ENCODE peak calls at places on chromosomes 16 and 17, in eight cellular contexts. One of them, this sample, is unnamed.

GRCh38 chr16:74877706-74878105 is 103.1 kb upstream of the FA2H start:
- DNase-seq in mesothelial cell of epicardium: no peak
- DNase-seq in RWPE1: no peak
- DNase-seq in right atrium auricular region: no peak
- DNase-seq in GM23338: no peak
- DNase-seq in AG04450: no peak
- DNase-seq in pancreas: no peak
- DNase-seq in mammary epithelial cell: no peak
- DNase-seq in this sample: no peak

GRCh38 chr17:80070375-80071115 is 30.8 kb upstream of the GAA start:
- DNase-seq in pancreas: no peak
- DNase-seq in RWPE1: no peak
- DNase-seq in right atrium auricular region: no peak
- DNase-seq in mammary epithelial cell: no peak
- DNase-seq in AG04450: no peak
- DNase-seq in GM23338: no peak
- DNase-seq in mesothelial cell of epicardium: no peak
- DNase-seq in this sample: no peak

GRCh38 chr16:86059253-86060171 is 160.6 kb downstream of the IRF8 start:
- DNase-seq in mammary epithelial cell: no peak
- DNase-seq in pancreas: no peak
- DNase-seq in RWPE1: no peak
- DNase-seq in mesothelial cell of epicardium: no peak
- DNase-seq in GM23338: no peak
- DNase-seq in right atrium auricular region: no peak
- DNase-seq in AG04450: no peak
- DNase-seq in this sample: no peak

GRCh38 chr16:65769776-65770438 is 596.6 kb upstream of the CDH5 start:
- DNase-seq in RWPE1: no peak
- DNase-seq in mesothelial cell of epicardium: no peak
- DNase-seq in right atrium auricular region: no peak
- DNase-seq in GM23338: no peak
- DNase-seq in pancreas: no peak
- DNase-seq in AG04450: no peak
- DNase-seq in mammary epithelial cell: peak; percentile 14
- DNase-seq in this sample: no peak

GRCh38 chr16:85350973-85351372 is 238.7 kb upstream of the CIBAR2 start:
- DNase-seq in mammary epithelial cell: peak; percentile 97
- DNase-seq in mesothelial cell of epicardium: peak; percentile 73
- DNase-seq in GM23338: no peak
- DNase-seq in pancreas: peak; percentile 98
- DNase-seq in right atrium auricular region: peak; percentile 76
- DNase-seq in RWPE1: peak; percentile 95
- DNase-seq in AG04450: peak; percentile 92
- DNase-seq in this sample: peak; percentile 93

GRCh38 chr16:30761427-30761927 is 385 bp downstream of the CFAP119 start:
- DNase-seq in mesothelial cell of epicardium: peak; percentile 47
- DNase-seq in mammary epithelial cell: peak; percentile 36
- DNase-seq in pancreas: no peak
- DNase-seq in GM23338: peak; percentile 80
- DNase-seq in AG04450: no peak
- DNase-seq in right atrium auricular region: no peak
- DNase-seq in RWPE1: peak; percentile 30
- DNase-seq in this sample: peak; percentile 38

GRCh38 chr17:53646835-53647234 is 175.9 kb upstream of the KIF2B start:
- DNase-seq in pancreas: no peak
- DNase-seq in AG04450: no peak
- DNase-seq in right atrium auricular region: no peak
- DNase-seq in mammary epithelial cell: no peak
- DNase-seq in mesothelial cell of epicardium: no peak
- DNase-seq in GM23338: no peak
- DNase-seq in RWPE1: no peak
- DNase-seq in this sample: no peak

GRCh38 chr17:83069931-83070374 is 9.5 kb upstream of the METRNL start:
- DNase-seq in mammary epithelial cell: no peak
- DNase-seq in pancreas: no peak
- DNase-seq in GM23338: no peak
- DNase-seq in mesothelial cell of epicardium: no peak
- DNase-seq in AG04450: no peak
- DNase-seq in RWPE1: no peak
- DNase-seq in right atrium auricular region: no peak
- DNase-seq in this sample: no peak

GRCh38 chr17:79033046-79033616 is 9.2 kb downstream of the C1QTNF1 start:
- DNase-seq in mesothelial cell of epicardium: no peak
- DNase-seq in GM23338: no peak
- DNase-seq in pancreas: no peak
- DNase-seq in AG04450: no peak
- DNase-seq in RWPE1: no peak
- DNase-seq in mammary epithelial cell: no peak
- DNase-seq in right atrium auricular region: no peak
- DNase-seq in this sample: no peak

GRCh38 chr17:21199311-21199710 is 14.7 kb downstream of the TMEM11 start:
- DNase-seq in RWPE1: no peak
- DNase-seq in mesothelial cell of epicardium: no peak
- DNase-seq in AG04450: no peak
- DNase-seq in right atrium auricular region: no peak
- DNase-seq in mammary epithelial cell: no peak
- DNase-seq in pancreas: no peak
- DNase-seq in GM23338: peak; percentile 78
- DNase-seq in this sample: no peak

GRCh38 chr17:79740413-79740812 is 9.7 kb downstream of the ENPP7 start:
- DNase-seq in mesothelial cell of epicardium: no peak
- DNase-seq in right atrium auricular region: no peak
- DNase-seq in GM23338: no peak
- DNase-seq in mammary epithelial cell: no peak
- DNase-seq in pancreas: no peak
- DNase-seq in RWPE1: no peak
- DNase-seq in AG04450: no peak
- DNase-seq in this sample: no peak

GRCh38 chr17:45812102-45812501 is 28.0 kb downstream of the CRHR1 start:
- DNase-seq in right atrium auricular region: no peak
- DNase-seq in pancreas: no peak
- DNase-seq in mammary epithelial cell: peak; percentile 10
- DNase-seq in mesothelial cell of epicardium: no peak
- DNase-seq in AG04450: no peak
- DNase-seq in RWPE1: no peak
- DNase-seq in GM23338: peak; percentile 68
- DNase-seq in this sample: no peak

GRCh38 chr16:27245276-27246231 is 23.0 kb downstream of the NSMCE1 start:
- DNase-seq in AG04450: no peak
- DNase-seq in mesothelial cell of epicardium: no peak
- DNase-seq in right atrium auricular region: peak; percentile 60
- DNase-seq in RWPE1: peak; percentile 73
- DNase-seq in mammary epithelial cell: no peak
- DNase-seq in GM23338: no peak
- DNase-seq in pancreas: no peak
- DNase-seq in this sample: no peak

GRCh38 chr17:48134912-48135480 is 27.4 kb downstream of the SNX11 start:
- DNase-seq in AG04450: no peak
- DNase-seq in GM23338: peak; percentile 69
- DNase-seq in right atrium auricular region: no peak
- DNase-seq in mesothelial cell of epicardium: no peak
- DNase-seq in mammary epithelial cell: no peak
- DNase-seq in RWPE1: no peak
- DNase-seq in pancreas: no peak
- DNase-seq in this sample: no peak
- TF ChIP-seq CTCF in AG04450: peak; percentile 14
- TF ChIP-seq CTCF in GM23338: peak; percentile 54
- TF ChIP-seq CTCF in right atrium auricular region: no peak
- TF ChIP-seq CTCF in mesothelial cell of epicardium: no peak
- TF ChIP-seq CTCF in mammary epithelial cell: peak; percentile 18
- TF ChIP-seq CTCF in RWPE1: no peak
- TF ChIP-seq CTCF in pancreas: no peak
- TF ChIP-seq CTCF in this sample: no peak

GRCh38 chr17:81691608-81692007 is 7.8 kb downstream of the HGS start:
- DNase-seq in pancreas: no peak
- DNase-seq in mammary epithelial cell: no peak
- DNase-seq in right atrium auricular region: no peak
- DNase-seq in AG04450: no peak
- DNase-seq in RWPE1: no peak
- DNase-seq in mesothelial cell of epicardium: no peak
- DNase-seq in GM23338: no peak
- DNase-seq in this sample: no peak

GRCh38 chr17:81694810-81695209 is 8.4 kb upstream of the MRPL12 start:
- DNase-seq in mesothelial cell of epicardium: no peak
- DNase-seq in AG04450: no peak
- DNase-seq in RWPE1: no peak
- DNase-seq in GM23338: no peak
- DNase-seq in right atrium auricular region: no peak
- DNase-seq in pancreas: no peak
- DNase-seq in mammary epithelial cell: no peak
- DNase-seq in this sample: no peak

GRCh38 chr17:81695801-81696200 is 7.4 kb upstream of the MRPL12 start:
- DNase-seq in GM23338: no peak
- DNase-seq in mesothelial cell of epicardium: no peak
- DNase-seq in pancreas: no peak
- DNase-seq in right atrium auricular region: no peak
- DNase-seq in AG04450: no peak
- DNase-seq in RWPE1: no peak
- DNase-seq in mammary epithelial cell: no peak
- DNase-seq in this sample: no peak

GRCh38 chr17:81691196-81691595 is 7.4 kb downstream of the HGS start:
- DNase-seq in mammary epithelial cell: no peak
- DNase-seq in pancreas: no peak
- DNase-seq in right atrium auricular region: no peak
- DNase-seq in mesothelial cell of epicardium: no peak
- DNase-seq in AG04450: no peak
- DNase-seq in RWPE1: no peak
- DNase-seq in GM23338: no peak
- DNase-seq in this sample: no peak

DNA sequence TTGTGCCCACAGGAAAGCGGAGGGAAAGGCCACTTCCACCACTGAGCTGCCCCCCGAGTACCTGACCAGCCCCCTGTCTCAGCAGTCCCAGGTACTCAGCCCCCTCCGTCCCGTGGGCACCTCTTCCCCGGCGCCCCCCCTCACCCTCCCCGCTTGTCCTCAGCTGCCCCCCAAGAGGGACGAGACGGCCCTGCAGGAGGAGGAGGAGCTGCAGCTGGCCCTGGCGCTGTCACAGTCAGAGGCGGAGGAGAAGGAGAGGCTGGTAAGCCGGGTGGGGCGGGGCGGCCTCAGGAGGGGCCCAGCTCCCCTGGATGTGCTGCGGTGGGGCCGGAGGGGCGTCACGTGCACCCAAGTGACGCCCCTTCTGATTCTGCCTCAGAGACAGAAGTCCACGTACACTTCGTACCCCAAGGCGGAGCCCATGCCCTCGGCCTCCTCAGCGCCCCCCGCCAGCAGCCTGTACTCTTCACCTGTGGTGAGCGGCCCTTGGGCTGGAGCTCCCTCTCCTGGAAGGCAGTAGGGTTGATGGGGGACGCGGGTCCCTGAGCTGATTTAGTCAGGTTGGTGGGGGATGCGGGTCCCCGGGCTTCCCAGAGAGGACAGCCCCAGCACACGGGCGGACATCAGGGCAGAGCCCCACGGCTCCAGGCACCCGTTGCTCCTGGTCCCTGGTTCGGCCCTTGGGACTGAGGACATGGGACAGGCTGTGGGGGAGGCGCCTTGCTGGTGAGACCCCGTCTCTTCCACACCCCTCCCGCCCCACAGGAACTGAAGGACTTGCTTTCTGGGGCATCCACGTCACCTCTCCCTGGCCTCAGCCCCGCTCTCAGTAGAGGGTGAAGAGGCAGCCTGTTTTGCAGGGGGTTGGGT is 9.4 kb upstream of the MRPL12 start:
- DNase-seq in RWPE1: no peak
- DNase-seq in mesothelial cell of epicardium: no peak
- DNase-seq in mammary epithelial cell: no peak
- DNase-seq in right atrium auricular region: no peak
- DNase-seq in GM23338: peak; percentile 69
- DNase-seq in AG04450: no peak
- DNase-seq in pancreas: no peak
- DNase-seq in this sample: no peak
- TF ChIP-seq CTCF in RWPE1: no peak
- TF ChIP-seq CTCF in mesothelial cell of epicardium: no peak
- TF ChIP-seq CTCF in mammary epithelial cell: peak; percentile 10
- TF ChIP-seq CTCF in right atrium auricular region: no peak
- TF ChIP-seq CTCF in GM23338: peak; percentile 39
- TF ChIP-seq CTCF in AG04450: no peak
- TF ChIP-seq CTCF in pancreas: no peak
- TF ChIP-seq CTCF in this sample: no peak

DNA sequence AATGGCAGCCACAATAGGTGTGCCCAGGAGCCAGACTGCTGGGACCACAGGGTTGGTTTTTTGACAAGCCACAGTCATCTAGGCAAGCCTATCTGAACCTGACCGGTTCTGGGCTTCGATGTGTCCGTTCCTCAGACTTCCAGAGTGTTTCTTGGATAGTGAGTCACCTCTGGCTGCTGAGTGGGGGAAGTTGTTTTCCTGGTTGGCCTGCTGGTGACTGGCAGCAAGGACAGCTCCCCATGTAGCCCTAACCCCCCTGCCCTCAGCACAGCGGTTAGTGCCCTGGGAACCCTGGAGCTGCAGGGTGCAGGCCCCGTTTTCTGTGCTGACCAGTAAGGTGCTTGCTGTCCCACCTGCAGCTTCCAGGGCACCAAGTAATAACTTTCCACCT is 65.5 kb downstream of the PLD6 start:
- DNase-seq in mesothelial cell of epicardium: no peak
- DNase-seq in mammary epithelial cell: peak; percentile 79
- DNase-seq in GM23338: no peak
- DNase-seq in right atrium auricular region: no peak
- DNase-seq in AG04450: peak; percentile 34
- DNase-seq in RWPE1: peak; percentile 49
- DNase-seq in pancreas: no peak
- DNase-seq in this sample: no peak
- TF ChIP-seq CTCF in mesothelial cell of epicardium: no peak
- TF ChIP-seq CTCF in mammary epithelial cell: peak; percentile 32
- TF ChIP-seq CTCF in GM23338: no peak
- TF ChIP-seq CTCF in right atrium auricular region: no peak
- TF ChIP-seq CTCF in AG04450: peak; percentile 38
- TF ChIP-seq CTCF in RWPE1: no peak
- TF ChIP-seq CTCF in pancreas: no peak
- TF ChIP-seq CTCF in this sample: no peak

GRCh38 chr17:76397184-76397583 is 12.8 kb downstream of the SPHK1 start:
- DNase-seq in mammary epithelial cell: no peak
- DNase-seq in pancreas: no peak
- DNase-seq in right atrium auricular region: no peak
- DNase-seq in RWPE1: no peak
- DNase-seq in AG04450: no peak
- DNase-seq in mesothelial cell of epicardium: no peak
- DNase-seq in GM23338: no peak
- DNase-seq in this sample: no peak
- TF ChIP-seq CTCF in mammary epithelial cell: no peak
- TF ChIP-seq CTCF in pancreas: no peak
- TF ChIP-seq CTCF in right atrium auricular region: no peak
- TF ChIP-seq CTCF in RWPE1: no peak
- TF ChIP-seq CTCF in AG04450: peak; percentile 4
- TF ChIP-seq CTCF in mesothelial cell of epicardium: no peak
- TF ChIP-seq CTCF in GM23338: no peak
- TF ChIP-seq CTCF in this sample: no peak

DNA sequence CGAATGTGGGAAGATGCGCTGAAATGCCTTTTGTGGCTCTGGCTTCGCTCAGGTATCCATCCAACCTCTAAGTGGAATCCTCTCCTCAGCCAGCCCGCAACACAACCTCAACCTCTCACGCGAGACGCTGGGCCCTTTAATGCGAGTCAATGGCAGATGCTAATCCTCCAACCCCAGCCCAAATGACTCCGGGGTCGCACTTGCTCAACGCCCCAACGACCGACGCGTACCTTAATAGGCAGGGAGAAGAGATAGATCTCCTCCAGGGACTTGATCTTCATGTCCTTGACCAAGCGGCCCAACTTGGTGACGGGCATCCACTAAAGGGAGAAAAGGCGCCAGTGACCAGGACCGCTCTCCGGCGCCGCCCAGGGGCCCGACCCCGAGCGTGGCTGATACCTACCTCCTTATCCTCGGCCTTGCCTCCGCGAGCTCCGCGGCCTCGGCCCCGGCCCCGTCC is 550 bp downstream of the RPS2 start:
- DNase-seq in mammary epithelial cell: peak; percentile 17
- DNase-seq in mesothelial cell of epicardium: no peak
- DNase-seq in AG04450: no peak
- DNase-seq in pancreas: no peak
- DNase-seq in right atrium auricular region: no peak
- DNase-seq in RWPE1: no peak
- DNase-seq in GM23338: no peak
- DNase-seq in this sample: no peak
- TF ChIP-seq CTCF in mammary epithelial cell: peak; percentile 3
- TF ChIP-seq CTCF in mesothelial cell of epicardium: no peak
- TF ChIP-seq CTCF in AG04450: no peak
- TF ChIP-seq CTCF in pancreas: no peak
- TF ChIP-seq CTCF in right atrium auricular region: no peak
- TF ChIP-seq CTCF in RWPE1: no peak
- TF ChIP-seq CTCF in GM23338: no peak
- TF ChIP-seq CTCF in this sample: no peak